ENCODE peak calls at places on chromosomes 11 and 22, in seven cellular contexts. B is GM23248; P is MM.1S; K is upper lobe of right lung; R is ovary; S is effector memory CD4-positive, alpha-beta T cell; V is neural progenitor cell. E is an unnamed sample.

GRCh38 chr11:2277933-2278523 is 7.6 kb upstream of the ASCL2 start:
- DNase-seq in B (no peak), P (no peak), K (peak; percentile 34), R (peak; percentile 7), S (no peak), V (no peak), E (no peak)

GRCh38 chr11:67006029-67006884 is 16.7 kb upstream of the SYT12 start:
- DNase-seq in B (peak; percentile 27), P (peak; percentile 50), K (no peak), R (no peak), S (no peak), V (peak; percentile 23), E (no peak)

GRCh38 chr11:116185551-116185950 is 587.2 kb downstream of the BUD13 start:
- DNase-seq in B (no peak), P (no peak), K (no peak), R (no peak), S (no peak), V (no peak), E (no peak)

GRCh38 chr11:43574949-43575915 is 105.3 kb upstream of the HSD17B12 start:
- DNase-seq in B (peak; percentile 86), P (no peak), K (no peak), R (peak; percentile 65), S (no peak), V (peak; percentile 87), E (no peak)

GRCh38 chr11:68150029-68150428 is 28.8 kb upstream of the CHKA start:
- DNase-seq in B (no peak), P (no peak), K (peak; percentile 79), R (no peak), S (no peak), V (no peak), E (no peak)

GRCh38 chr22:46382524-46382923 is 47.0 kb downstream of the TRMU start:
- DNase-seq in B (no peak), P (no peak), K (no peak), R (no peak), S (no peak), V (no peak), E (no peak)

GRCh38 chr11:73990727-73991126 is 8.1 kb upstream of the UCP2 start:
- DNase-seq in B (no peak), P (no peak), K (no peak), R (no peak), S (no peak), V (no peak), E (no peak)

GRCh38 chr11:122146475-122146874 is 30.5 kb upstream of the BLID start:
- DNase-seq in B (peak; percentile 71), P (no peak), K (no peak), R (no peak), S (no peak), V (no peak), E (no peak)

GRCh38 chr22:45922256-45922655 is 54.7 kb downstream of the WNT7B start:
- DNase-seq in B (no peak), P (no peak), K (no peak), R (no peak), S (no peak), V (no peak), E (no peak)

DNA sequence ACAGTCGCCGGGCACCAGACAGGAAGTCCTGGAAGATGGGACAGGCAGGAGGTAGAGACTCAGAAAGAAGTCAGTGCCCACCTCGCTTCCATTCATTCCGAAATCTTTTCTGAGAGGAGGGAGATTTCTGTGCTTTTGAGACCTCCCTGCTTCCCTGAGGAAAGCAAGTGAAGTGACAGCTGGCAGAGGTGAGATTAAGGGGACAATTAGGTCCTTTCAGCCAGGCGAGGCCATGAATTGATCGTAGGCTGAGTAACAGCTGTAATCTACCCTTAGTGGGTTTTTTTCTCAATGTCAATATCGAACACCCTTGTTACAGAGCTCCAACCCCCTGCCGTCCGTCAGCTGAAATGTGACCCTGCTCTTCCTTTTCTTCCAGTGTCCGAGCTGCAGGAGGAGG is 96.0 kb downstream of the PARVA start:
- DNase-seq in B (no peak), P (no peak), K (no peak), R (no peak), S (no peak), V (no peak), E (no peak)
- H3K4me1 ChIP-seq in B (peaks cover 7% of the 10 kb centered on the region), P (no peaks in the 10 kb centered on the region), K (peaks cover 9% of the 10 kb centered on the region), R (peaks cover 20% of the 10 kb centered on the region), S (no peaks in the 10 kb centered on the region), V (peaks cover 23% of the 10 kb centered on the region), E (peaks cover 2% of the 10 kb centered on the region)

GRCh38 chr11:65163684-65164083 is 6.3 kb upstream of the SPDYC start:
- DNase-seq in B (no peak), P (no peak), K (no peak), R (no peak), S (no peak), V (no peak), E (no peak)

GRCh38 chr11:65160643-65161042 is 9.4 kb upstream of the SPDYC start:
- DNase-seq in B (no peak), P (no peak), K (no peak), R (no peak), S (no peak), V (no peak), E (no peak)

GRCh38 chr11:65156926-65157325 is 13.1 kb upstream of the SPDYC start:
- DNase-seq in B (no peak), P (no peak), K (no peak), R (no peak), S (no peak), V (no peak), E (no peak)

DNA sequence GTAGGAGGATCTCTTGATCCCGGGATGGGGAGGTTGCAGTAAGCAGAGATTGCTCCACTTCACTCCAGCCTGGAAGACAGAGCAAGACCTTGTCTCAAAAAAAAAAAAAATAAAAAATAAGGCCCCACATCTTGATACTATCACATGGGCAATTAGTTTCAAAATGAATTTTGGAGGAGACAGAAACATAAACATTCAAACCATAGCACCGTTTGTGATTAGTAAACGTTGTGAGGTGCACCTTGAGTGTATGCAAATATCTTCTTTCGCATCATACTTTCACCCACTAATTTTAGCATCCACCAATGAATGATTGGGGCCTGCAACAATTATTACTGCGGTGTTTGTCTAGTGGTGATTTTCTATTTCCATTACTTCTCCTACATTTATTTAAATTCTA is 11.0 kb upstream of the SPDYC start:
- DNase-seq in B (no peak), P (no peak), K (no peak), R (no peak), S (no peak), V (no peak), E (no peak)
- H3K27ac ChIP-seq in B (no peak overlapping the region), P (no peak overlapping the region), K (no peak overlapping the region), R (no peak overlapping the region), S (no peak overlapping the region), V (no peak overlapping the region), E (no peak overlapping the region)

DNA sequence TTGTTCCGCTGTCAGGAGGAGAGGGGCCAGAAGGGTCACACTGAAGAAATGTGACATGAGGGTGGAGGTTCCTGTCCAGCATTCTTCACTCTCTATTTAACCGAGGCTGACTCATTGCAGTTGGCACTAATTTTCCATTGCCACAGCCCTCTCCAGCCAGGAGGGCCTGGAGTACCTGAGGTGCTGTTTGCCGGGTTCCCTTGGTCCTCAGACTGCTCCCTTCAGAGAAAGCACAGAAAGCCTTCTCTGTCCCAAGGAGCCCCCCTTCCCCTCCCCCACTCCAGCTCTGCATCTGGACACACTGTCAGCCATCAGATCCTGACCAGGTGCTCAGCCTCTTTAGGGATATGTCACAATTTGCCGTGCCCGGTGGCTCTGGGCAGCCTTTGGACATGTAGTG is 3.1 kb upstream of the C11orf91 start:
- DNase-seq in B (peak; percentile 71), P (no peak), K (peak; percentile 72), R (no peak), S (no peak), V (no peak), E (no peak)
- H3K4me1 ChIP-seq in B (peaks cover 73% of the 10 kb centered on the region), P (peaks cover 34% of the 10 kb centered on the region), K (peaks cover 71% of the 10 kb centered on the region), R (peaks cover 15% of the 10 kb centered on the region), S (peaks cover 12% of the 10 kb centered on the region), V (peaks cover 6% of the 10 kb centered on the region), E (peaks cover 76% of the 10 kb centered on the region)

DNA sequence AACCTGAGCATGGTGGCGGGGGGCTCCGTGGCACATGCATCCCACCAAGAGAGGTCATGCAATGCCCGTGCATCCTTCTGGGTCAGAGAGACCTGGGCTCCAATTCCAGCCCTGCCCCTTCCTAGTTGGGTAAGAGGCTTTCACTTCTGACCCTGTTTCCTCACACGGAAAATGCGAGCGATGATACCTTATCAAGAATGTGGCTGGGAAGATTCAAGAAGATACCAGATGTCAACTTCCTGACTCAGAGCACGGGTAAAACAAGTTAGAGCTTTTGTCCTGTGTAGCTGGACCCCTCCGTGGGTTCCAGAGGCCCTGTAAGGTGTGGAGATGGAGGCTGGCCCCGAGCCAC is 8.7 kb upstream of the DGKZ start:
- DNase-seq in B (no peak), P (no peak), K (no peak), R (no peak), S (no peak), V (no peak), E (no peak)
- H3K27ac ChIP-seq in B (no peak overlapping the region), P (no peak overlapping the region), K (peak overlapping the region; percentile 58), R (no peak overlapping the region), S (no peak overlapping the region), V (no peak overlapping the region), E (no peak overlapping the region)

GRCh38 chr22:32853662-32854061 is 52.2 kb downstream of the TIMP3 start:
- DNase-seq in B (no peak), P (no peak), K (no peak), R (no peak), S (no peak), V (no peak), E (no peak)
- H3K4me1 ChIP-seq in B (peaks cover 8% of the 10 kb centered on the region), P (no peaks in the 10 kb centered on the region), K (peaks cover 54% of the 10 kb centered on the region), R (peaks cover 27% of the 10 kb centered on the region), S (no peaks in the 10 kb centered on the region), V (no peaks in the 10 kb centered on the region), E (no peaks in the 10 kb centered on the region)

GRCh38 chr11:70675697-70676374 is 277.5 kb downstream of the CTTN start:
- DNase-seq in B (peak; percentile 7), P (no peak), K (no peak), R (no peak), S (no peak), V (no peak), E (no peak)
- H3K27ac ChIP-seq in B (no peak overlapping the region), P (no peak overlapping the region), K (no peak overlapping the region), R (no peak overlapping the region), S (no peak overlapping the region), V (no peak overlapping the region), E (no peak overlapping the region)

GRCh38 chr22:30313527-30314385 is 13.0 kb downstream of the TBC1D10A start:
- DNase-seq in B (no peak), P (no peak), K (no peak), R (no peak), S (no peak), V (no peak), E (no peak)
- H3K4me1 ChIP-seq in B (peaks cover 41% of the 10 kb centered on the region), P (peaks cover 26% of the 10 kb centered on the region), K (peaks cover 89% of the 10 kb centered on the region), R (peaks cover 53% of the 10 kb centered on the region), S (peaks cover 86% of the 10 kb centered on the region), V (no peaks in the 10 kb centered on the region), E (peaks cover 27% of the 10 kb centered on the region)

DNA sequence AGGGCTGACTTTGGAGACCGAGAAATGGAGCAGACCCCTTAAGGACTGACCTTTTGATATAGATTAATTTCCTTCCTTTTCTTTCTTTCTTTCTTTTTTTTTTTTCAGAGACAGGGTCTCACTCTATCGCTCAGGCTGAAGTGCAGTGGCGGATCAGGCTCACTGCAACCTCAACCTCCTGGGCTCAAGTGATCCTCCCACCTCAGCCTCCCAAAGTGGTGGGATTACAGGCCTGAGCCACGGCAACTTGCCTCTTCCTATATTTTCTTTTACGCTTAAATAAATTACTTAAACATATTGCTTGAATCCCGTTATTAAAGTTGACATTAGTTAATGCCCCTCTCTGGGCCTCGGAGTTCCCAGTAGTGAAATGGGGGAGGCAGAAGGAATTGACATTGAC is 350 bp upstream of the KCTD14 start:
- DNase-seq in B (no peak), P (no peak), K (no peak), R (no peak), S (no peak), V (no peak), E (no peak)
- H3K27ac ChIP-seq in B (no peak overlapping the region), P (no peak overlapping the region), K (peak overlapping the region; percentile 72), R (no peak overlapping the region), S (no peak overlapping the region), V (no peak overlapping the region), E (peak overlapping the region; percentile 43)

E was measured in RWPE2.